ENCODE peak calls at places on chromosomes 2 and 18, in five cellular contexts. L, V, A, U and N are unnamed samples.

GRCh38 chr2:106972782-106973181 is 86.8 kb upstream of the ST6GAL2 start:
- DNase-seq in L (no peak), V (no peak), A (no peak), U (no peak), N (no peak)

GRCh38 chr2:132725716-132726115 is 55.7 kb upstream of the LYPD1 start:
- DNase-seq in L (no peak), V (no peak), A (no peak), U (no peak), N (no peak)

GRCh38 chr2:155145758-155146229 is 447.3 kb downstream of the KCNJ3 start:
- DNase-seq in L (no peak), V (no peak), A (no peak), U (no peak), N (no peak)

GRCh38 chr2:216775043-216775453 is 79.7 kb upstream of the IGFBP5 start:
- DNase-seq in L (peak), V (no peak), A (peak), U (no peak), N (peak)

GRCh38 chr2:121093735-121094520 is 191.1 kb downstream of the TFCP2L1 start:
- DNase-seq in L (no peak), V (no peak), A (peak), U (no peak), N (peak)

GRCh38 chr2:144695661-144696060 is 175.7 kb upstream of the ZEB2 start:
- DNase-seq in L (no peak), V (no peak), A (no peak), U (no peak), N (no peak)

GRCh38 chr2:180046776-180047175 is 39.7 kb upstream of the CWC22 start:
- DNase-seq in L (no peak), V (no peak), A (no peak), U (no peak), N (peak)

GRCh38 chr18:53191634-53192033 is 851.6 kb downstream of the DCC start:
- DNase-seq in L (peak), V (peak), A (no peak), U (no peak), N (no peak)

GRCh38 chr2:84940836-84941412 is 30.0 kb upstream of the KCMF1 start:
- DNase-seq in L (no peak), V (no peak), A (no peak), U (no peak), N (no peak)

GRCh38 chr18:64244571-64244970 is 95.7 kb upstream of the LINC00305 start:
- DNase-seq in L (peak), V (no peak), A (no peak), U (no peak), N (no peak)

GRCh38 chr2:64716569-64716968 is 62.9 kb upstream of the SERTAD2 start:
- DNase-seq in L (no peak), V (no peak), A (no peak), U (no peak), N (no peak)

GRCh38 chr2:23556929-23557328 is 171.9 kb downstream of the KLHL29 start:
- DNase-seq in L (no peak), V (no peak), A (no peak), U (no peak), N (no peak)

GRCh38 chr2:190466819-190467444 is 58.8 kb downstream of the MFSD6 start:
- DNase-seq in L (peak), V (peak), A (no peak), U (no peak), N (peak)

GRCh38 chr2:84969511-84970265 is 1.3 kb upstream of the KCMF1 start:
- DNase-seq in L (peak), V (no peak), A (peak), U (no peak), N (peak)

GRCh38 chr2:62505649-62506420 is at the start of gene TMEM17:
- DNase-seq in L (peak), V (peak), A (peak), U (peak), N (peak)

GRCh38 chr2:213251618-213252017 is 32.6 kb upstream of the SPAG16 start:
- DNase-seq in L (peak), V (peak), A (peak), U (no peak), N (peak)

GRCh38 chr2:21011876-21012556 is 31.9 kb downstream of the APOB start:
- DNase-seq in L (no peak), V (no peak), A (no peak), U (no peak), N (no peak)

GRCh38 chr2:165833156-165833555 is 39.1 kb upstream of the GALNT3 start:
- DNase-seq in L (peak), V (no peak), A (peak), U (no peak), N (peak)

GRCh38 chr18:23822590-23823385 is 133.5 kb downstream of the LAMA3 start:
- DNase-seq in L (peak), V (no peak), A (no peak), U (no peak), N (peak)

GRCh38 chr2:27407798-27408491 is 1.4 kb downstream of the PPM1G start:
- DNase-seq in L (peak), V (peak), A (peak), U (no peak), N (peak)

GRCh38 chr2:215966274-215966673 is 47.1 kb downstream of the MREG start:
- DNase-seq in L (no peak), V (no peak), A (no peak), U (no peak), N (no peak)

GRCh38 chr2:47043142-47043890 is 111.8 kb downstream of the STPG4 start:
- DNase-seq in L (peak), V (no peak), A (peak), U (no peak), N (peak)

GRCh38 chr2:231245253-231246094 is 47.0 kb downstream of the ARMC9 start:
- DNase-seq in L (peak), V (no peak), A (no peak), U (no peak), N (no peak)

GRCh38 chr2:179900655-179901054 is 39.2 kb upstream of the ZNF385B start:
- DNase-seq in L (no peak), V (no peak), A (peak), U (no peak), N (no peak)

GRCh38 chr2:39405364-39405763 is 31.7 kb downstream of the MAP4K3 start:
- DNase-seq in L (no peak), V (no peak), A (no peak), U (no peak), N (no peak)

GRCh38 chr2:134327367-134327766 is 73.5 kb downstream of the MGAT5 start:
- DNase-seq in L (no peak), V (no peak), A (peak), U (no peak), N (peak)

GRCh38 chr18:36501100-36501499 is 203.6 kb downstream of the FHOD3 start:
- DNase-seq in L (no peak), V (no peak), A (no peak), U (no peak), N (no peak)

GRCh38 chr2:216259081-216259480 is 113.2 kb downstream of the MARCHF4 start:
- DNase-seq in L (no peak), V (no peak), A (no peak), U (no peak), N (no peak)

GRCh38 chr2:206968139-206969086 is 29.1 kb downstream of the CPO start:
- DNase-seq in L (no peak), V (no peak), A (no peak), U (no peak), N (no peak)

GRCh38 chr2:138531913-138532312 is 30.3 kb downstream of the SPOPL start:
- DNase-seq in L (peak), V (no peak), A (peak), U (no peak), N (no peak)

GRCh38 chr2:26630669-26631360 is 10.4 kb downstream of the CIB4 start:
- DNase-seq in L (peak), V (no peak), A (peak), U (no peak), N (peak)

GRCh38 chr2:28377201-28377816 is 15.3 kb upstream of the FOSL2 start:
- DNase-seq in L (no peak), V (no peak), A (no peak), U (no peak), N (no peak)

GRCh38 chr2:24054366-24055010 is 4.9 kb downstream of the FKBP1B start:
- DNase-seq in L (no peak), V (no peak), A (no peak), U (no peak), N (no peak)

GRCh38 chr2:219722276-219722883 is 95.0 kb downstream of the SLC4A3 start:
- DNase-seq in L (no peak), V (no peak), A (no peak), U (no peak), N (no peak)
- H2BK15ac ChIP-seq in L (no peak), V (no peak), A (no peak), U (no peak), N (no peak)

DNA sequence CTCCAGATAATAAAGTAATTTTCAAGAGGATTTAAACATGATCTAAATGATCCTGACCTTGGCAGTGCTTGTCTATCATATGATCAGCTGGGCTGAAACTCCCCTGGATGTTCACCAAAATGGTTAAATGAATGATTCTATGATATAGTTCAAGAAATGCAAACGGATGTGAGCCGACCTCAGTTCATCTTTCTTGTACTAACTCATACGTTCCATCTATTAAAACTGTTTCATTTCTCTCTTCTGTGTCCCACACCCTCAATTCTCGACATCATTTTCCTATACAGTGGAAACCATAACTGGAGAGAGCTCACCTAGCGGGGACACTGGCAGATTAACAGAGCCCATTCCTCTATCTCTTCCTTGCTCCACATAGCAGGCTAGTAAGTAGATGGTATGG is 281.8 kb upstream of the CCDC68 start:
- DNase-seq in L (no peak), V (no peak), A (no peak), U (no peak), N (no peak)
- H3K4me3 ChIP-seq in L (no peak), V (no peak), A (no peak), U (no peak), N (no peak)

GRCh38 chr2:232330068-232330999 is 48.2 kb upstream of the ALPP start:
- DNase-seq in L (peak), V (no peak), A (no peak), U (peak), N (no peak)
- H2BK15ac ChIP-seq in L (no peak), V (no peak), A (no peak), U (no peak), N (no peak)

GRCh38 chr2:233476083-233476410 is 90.5 kb downstream of the USP40 start:
- DNase-seq in L (no peak), V (no peak), A (no peak), U (no peak), N (no peak)

GRCh38 chr2:233476651-233477547 is 89.7 kb downstream of the USP40 start:
- DNase-seq in L (no peak), V (no peak), A (no peak), U (no peak), N (no peak)

GRCh38 chr2:233479616-233480489 is 86.7 kb downstream of the USP40 start:
- DNase-seq in L (no peak), V (no peak), A (no peak), U (no peak), N (no peak)

GRCh38 chr2:233480490-233481202 is 85.9 kb downstream of the USP40 start:
- DNase-seq in L (no peak), V (no peak), A (no peak), U (no peak), N (no peak)

DNA sequence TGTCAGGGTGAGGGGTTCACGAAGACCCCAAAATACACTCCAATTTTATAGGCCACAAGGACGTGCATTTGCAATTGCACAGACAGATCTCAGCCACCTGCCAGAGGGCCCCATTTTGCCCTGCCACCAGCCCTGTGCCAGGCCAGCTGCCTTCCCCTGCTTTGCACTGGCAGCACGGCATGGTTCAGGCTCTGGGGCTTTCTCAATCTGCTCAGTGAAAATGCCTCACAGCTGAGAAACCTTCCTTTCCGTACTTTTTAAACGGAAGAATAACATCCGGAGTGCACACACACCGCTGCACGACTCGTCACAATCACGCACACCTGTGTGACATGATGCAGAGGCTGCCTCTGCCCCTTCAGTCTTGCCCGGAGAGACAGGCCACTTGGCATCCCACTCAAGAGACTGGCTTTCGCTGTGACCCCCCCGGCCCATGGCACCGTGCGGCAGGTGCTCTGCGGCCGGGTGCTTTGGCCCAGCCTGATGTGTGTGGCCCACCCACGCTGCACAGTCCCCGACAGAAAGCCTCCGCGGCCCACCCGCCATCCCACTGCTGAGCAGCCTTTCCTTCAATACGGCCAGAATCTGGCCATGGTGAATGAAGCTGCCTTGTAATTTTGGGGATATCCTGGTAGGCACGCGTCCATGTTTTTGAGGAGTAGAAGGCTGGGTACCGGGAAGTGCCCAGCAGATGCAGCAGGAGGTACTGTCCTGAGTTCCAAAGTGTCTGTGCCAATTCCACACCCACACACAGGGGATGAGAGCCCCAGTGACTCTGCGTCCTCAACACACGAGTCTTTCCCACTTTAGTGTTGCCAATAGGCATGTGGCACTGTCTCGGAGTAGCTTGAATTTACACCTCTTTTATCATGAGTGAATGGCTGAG is 88.8 kb downstream of the USP40 start:
- DNase-seq in L (no peak), V (no peak), A (no peak), U (no peak), N (no peak)
- H3K4me3 ChIP-seq in L (no peak), V (no peak), A (no peak), U (no peak), N (no peak)

DNA sequence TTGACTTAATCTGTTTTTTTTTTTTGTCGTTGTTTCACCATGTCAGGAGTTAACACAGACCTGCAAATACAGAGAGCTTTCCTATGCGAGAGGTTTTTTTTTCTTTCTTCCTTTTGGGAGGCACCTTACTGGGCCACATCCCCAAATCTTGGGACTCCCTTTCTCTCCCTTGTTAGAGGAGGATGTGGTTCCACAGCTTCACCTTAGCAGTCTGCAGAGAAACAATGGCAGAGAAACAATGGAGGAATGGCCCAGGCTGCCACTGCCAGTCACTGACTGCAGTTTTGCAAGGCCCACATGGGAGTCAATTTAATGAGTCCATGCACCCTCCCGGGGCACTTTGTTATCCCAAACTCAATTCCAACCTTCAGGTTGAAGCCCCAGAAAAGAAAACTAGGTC is 20.8 kb upstream of the PDK1 start:
- DNase-seq in L (no peak), V (no peak), A (no peak), U (no peak), N (no peak)
- H2BK15ac ChIP-seq in L (no peak), V (no peak), A (no peak), U (no peak), N (no peak)

DNA sequence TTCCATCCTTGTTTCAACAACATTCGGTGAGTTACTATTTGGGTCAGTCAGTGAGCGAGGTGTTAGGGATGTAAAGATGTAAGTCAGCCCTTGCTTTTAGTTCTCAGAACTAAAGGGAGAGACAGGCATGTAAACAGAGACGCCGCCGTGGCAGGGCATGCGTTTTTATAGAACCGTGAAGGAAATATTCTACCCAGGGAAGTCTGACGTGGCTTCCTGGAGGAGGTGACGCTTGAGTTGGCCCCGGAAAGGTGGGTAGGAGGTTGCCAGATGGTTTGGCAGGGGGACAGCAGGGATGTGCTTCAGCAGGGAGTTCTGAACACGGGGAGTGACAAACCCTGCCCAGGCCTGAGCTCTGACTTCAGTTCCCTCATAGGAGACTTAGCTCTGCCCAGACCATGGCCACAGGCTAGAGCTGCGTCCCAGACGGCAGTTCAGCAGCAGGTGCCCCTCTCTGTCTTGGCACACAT is 23.5 kb upstream of the RPL31 start:
- DNase-seq in L (no peak), V (no peak), A (peak), U (no peak), N (peak)
- H3K4me3 ChIP-seq in L (no peak), V (no peak), A (no peak), U (no peak), N (peak)

GRCh38 chr2:70118798-70119454 is 31.6 kb downstream of the PCBP1 start:
- DNase-seq in L (peak), V (no peak), A (no peak), U (no peak), N (no peak)
- H2BK15ac ChIP-seq in L (no peak), V (peak), A (no peak), U (peak), N (no peak)